ENCODE peak calls at places on chromosomes 3 and 15, in four cellular contexts. One of them, this sample, is unnamed.

GRCh38 chr15:77417642-77418041 is 2.3 kb downstream of the PEAK1 start:
- DNase-seq in cardiac muscle cell: no peak
- DNase-seq in K562: no peak
- DNase-seq in astrocyte of the cerebellum: no peak
- DNase-seq in this sample: no peak

GRCh38 chr3:3145831-3146230 is 19.1 kb downstream of the TRNT1 start:
- DNase-seq in cardiac muscle cell: no peak
- DNase-seq in K562: no peak
- DNase-seq in astrocyte of the cerebellum: no peak
- DNase-seq in this sample: no peak

GRCh38 chr15:51312754-51313390 is 25.5 kb downstream of the CYP19A1 start:
- DNase-seq in cardiac muscle cell: no peak
- DNase-seq in K562: no peak
- DNase-seq in astrocyte of the cerebellum: peak; percentile 44
- DNase-seq in this sample: no peak

GRCh38 chr3:169966951-169967915 is 626 bp downstream of the SEC62 start:
- DNase-seq in cardiac muscle cell: peak; percentile 80
- DNase-seq in K562: peak; percentile 70
- DNase-seq in astrocyte of the cerebellum: peak; percentile 23
- DNase-seq in this sample: peak; percentile 72

GRCh38 chr15:99480223-99480810 is 85.5 kb upstream of the MEF2A start:
- DNase-seq in cardiac muscle cell: no peak
- DNase-seq in K562: no peak
- DNase-seq in astrocyte of the cerebellum: no peak
- DNase-seq in this sample: no peak

GRCh38 chr3:47603332-47603731 is 24.7 kb upstream of the CSPG5 start:
- DNase-seq in cardiac muscle cell: no peak
- DNase-seq in K562: no peak
- DNase-seq in astrocyte of the cerebellum: no peak
- DNase-seq in this sample: no peak

GRCh38 chr15:89492111-89492641 is 4.2 kb downstream of the RHCG start:
- DNase-seq in cardiac muscle cell: peak; percentile 41
- DNase-seq in K562: no peak
- DNase-seq in astrocyte of the cerebellum: no peak
- DNase-seq in this sample: no peak

GRCh38 chr15:40112789-40113188 is 4.1 kb upstream of the BMF start:
- DNase-seq in cardiac muscle cell: no peak
- DNase-seq in K562: no peak
- DNase-seq in astrocyte of the cerebellum: no peak
- DNase-seq in this sample: no peak

GRCh38 chr3:159821737-159822136 is 166.9 kb upstream of the IL12A start:
- DNase-seq in cardiac muscle cell: no peak
- DNase-seq in K562: no peak
- DNase-seq in astrocyte of the cerebellum: no peak
- DNase-seq in this sample: no peak

GRCh38 chr3:159823763-159824162 is 164.9 kb upstream of the IL12A start:
- DNase-seq in cardiac muscle cell: no peak
- DNase-seq in K562: no peak
- DNase-seq in astrocyte of the cerebellum: no peak
- DNase-seq in this sample: no peak

GRCh38 chr3:159828542-159828943 is 160.1 kb upstream of the IL12A start:
- DNase-seq in cardiac muscle cell: peak; percentile 76
- DNase-seq in K562: peak; percentile 28
- DNase-seq in astrocyte of the cerebellum: peak; percentile 49
- DNase-seq in this sample: no peak

GRCh38 chr3:159824341-159824740 is 164.3 kb upstream of the IL12A start:
- DNase-seq in cardiac muscle cell: peak; percentile 30
- DNase-seq in K562: no peak
- DNase-seq in astrocyte of the cerebellum: peak; percentile 53
- DNase-seq in this sample: no peak

DNA sequence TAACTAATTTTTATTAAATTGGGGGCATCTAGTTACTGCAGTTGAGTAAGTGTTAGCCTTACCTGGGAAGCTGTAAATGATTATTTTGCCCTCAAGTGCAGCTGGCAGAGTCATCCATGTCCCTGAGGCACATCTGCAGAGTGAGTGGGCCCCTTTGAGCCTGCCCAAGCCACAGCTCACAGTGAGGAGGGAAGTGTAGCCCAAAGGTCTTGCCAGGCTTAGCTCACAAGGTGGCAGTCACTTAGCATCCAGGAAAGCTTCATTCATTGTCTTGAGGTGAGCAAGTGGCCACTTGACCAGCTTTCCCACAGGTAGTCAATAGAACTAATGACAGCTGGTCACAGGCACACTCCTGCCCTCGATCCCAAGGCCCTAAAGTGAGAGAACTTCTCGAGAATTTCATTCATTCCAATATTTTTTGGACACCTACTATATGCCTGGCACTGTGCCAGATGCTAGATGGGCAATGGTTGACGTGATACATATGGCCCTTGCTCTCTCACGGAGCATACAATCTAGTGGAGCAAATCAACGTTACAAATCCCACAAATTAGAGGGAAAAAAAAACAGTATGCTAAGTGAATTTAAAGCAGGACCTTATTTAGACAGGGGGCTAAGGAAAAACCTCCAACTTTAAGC is 163.3 kb upstream of the IL12A start:
- DNase-seq in cardiac muscle cell: peak; percentile 27
- DNase-seq in K562: no peak
- DNase-seq in astrocyte of the cerebellum: no peak
- DNase-seq in this sample: no peak
- TF ChIP-seq CTCF in cardiac muscle cell: no peak
- TF ChIP-seq CTCF in K562: no peak
- TF ChIP-seq CTCF in astrocyte of the cerebellum: no peak
- TF ChIP-seq CTCF in this sample: no peak

DNA sequence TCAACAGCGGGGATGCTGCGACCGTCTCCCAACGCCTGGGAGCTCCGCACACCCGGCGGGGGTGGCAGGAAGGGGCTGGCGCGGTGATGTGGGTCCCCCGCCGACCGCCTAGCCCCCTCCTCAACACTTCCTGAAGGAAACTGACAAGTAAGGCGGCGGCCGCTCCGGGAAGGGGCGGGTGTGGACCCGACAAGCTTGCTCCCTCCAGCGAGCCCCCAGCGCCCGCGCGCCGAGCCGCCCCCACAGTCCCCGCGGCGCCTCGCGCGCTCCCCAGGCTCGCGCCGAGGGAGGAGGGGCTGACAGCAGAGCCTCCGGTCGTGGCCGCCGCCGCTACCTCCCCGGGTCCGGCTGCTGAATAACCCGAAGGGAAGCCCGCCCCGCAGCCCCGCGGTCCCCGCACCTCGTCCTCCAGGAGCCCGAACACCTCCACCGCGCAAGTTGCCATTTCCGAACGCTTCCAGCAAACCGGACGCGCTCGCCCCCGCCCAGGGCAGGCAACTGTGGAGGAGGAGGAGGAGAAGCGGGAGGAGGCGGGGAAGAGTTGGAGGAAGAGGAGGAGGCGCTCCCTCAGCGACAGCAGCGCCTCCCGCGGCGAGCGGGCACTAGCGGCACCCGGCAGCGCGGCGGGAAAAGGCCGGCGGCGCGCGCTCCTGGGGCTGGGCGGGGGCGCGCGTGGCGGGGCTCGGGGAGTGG is at the start of gene NEDD4:
- DNase-seq in cardiac muscle cell: peak; percentile 91
- DNase-seq in K562: peak; percentile 89
- DNase-seq in astrocyte of the cerebellum: peak; percentile 39
- DNase-seq in this sample: peak; percentile 87
- TF ChIP-seq CTCF in cardiac muscle cell: peak; percentile 50
- TF ChIP-seq CTCF in K562: peak; percentile 49
- TF ChIP-seq CTCF in astrocyte of the cerebellum: peak; percentile 29
- TF ChIP-seq CTCF in this sample: peak; percentile 66

GRCh38 chr3:37197810-37198371 is 23.5 kb upstream of the LRRFIP2 start:
- DNase-seq in cardiac muscle cell: no peak
- DNase-seq in K562: no peak
- DNase-seq in astrocyte of the cerebellum: no peak
- DNase-seq in this sample: no peak
- TF ChIP-seq CTCF in cardiac muscle cell: no peak
- TF ChIP-seq CTCF in K562: no peak
- TF ChIP-seq CTCF in astrocyte of the cerebellum: no peak
- TF ChIP-seq CTCF in this sample: no peak

DNA sequence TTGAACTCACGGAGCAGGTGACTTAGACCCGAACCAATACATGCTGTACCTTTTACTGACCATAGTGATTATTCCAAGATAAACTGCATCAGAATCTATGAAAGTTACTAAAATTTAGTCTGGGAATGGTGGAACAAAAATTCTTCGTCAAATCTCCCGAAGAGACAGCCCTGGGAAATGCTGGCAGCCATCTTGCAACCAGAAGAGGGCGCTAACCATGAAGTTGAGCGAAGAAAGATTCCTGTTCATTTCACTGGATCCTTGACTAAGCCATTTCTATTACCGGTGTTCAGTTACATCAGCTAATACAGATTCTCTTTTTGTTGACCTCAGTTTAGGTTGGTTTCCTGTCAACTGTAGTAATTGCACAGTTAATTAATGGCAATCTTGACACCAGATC is 199.6 kb downstream of the SLC9A9 start:
- DNase-seq in cardiac muscle cell: peak; percentile 3
- DNase-seq in K562: peak; percentile 15
- DNase-seq in astrocyte of the cerebellum: no peak
- DNase-seq in this sample: no peak
- TF ChIP-seq CTCF in cardiac muscle cell: peak; percentile 28
- TF ChIP-seq CTCF in K562: peak; percentile 52
- TF ChIP-seq CTCF in astrocyte of the cerebellum: no peak
- TF ChIP-seq CTCF in this sample: peak; percentile 60

DNA sequence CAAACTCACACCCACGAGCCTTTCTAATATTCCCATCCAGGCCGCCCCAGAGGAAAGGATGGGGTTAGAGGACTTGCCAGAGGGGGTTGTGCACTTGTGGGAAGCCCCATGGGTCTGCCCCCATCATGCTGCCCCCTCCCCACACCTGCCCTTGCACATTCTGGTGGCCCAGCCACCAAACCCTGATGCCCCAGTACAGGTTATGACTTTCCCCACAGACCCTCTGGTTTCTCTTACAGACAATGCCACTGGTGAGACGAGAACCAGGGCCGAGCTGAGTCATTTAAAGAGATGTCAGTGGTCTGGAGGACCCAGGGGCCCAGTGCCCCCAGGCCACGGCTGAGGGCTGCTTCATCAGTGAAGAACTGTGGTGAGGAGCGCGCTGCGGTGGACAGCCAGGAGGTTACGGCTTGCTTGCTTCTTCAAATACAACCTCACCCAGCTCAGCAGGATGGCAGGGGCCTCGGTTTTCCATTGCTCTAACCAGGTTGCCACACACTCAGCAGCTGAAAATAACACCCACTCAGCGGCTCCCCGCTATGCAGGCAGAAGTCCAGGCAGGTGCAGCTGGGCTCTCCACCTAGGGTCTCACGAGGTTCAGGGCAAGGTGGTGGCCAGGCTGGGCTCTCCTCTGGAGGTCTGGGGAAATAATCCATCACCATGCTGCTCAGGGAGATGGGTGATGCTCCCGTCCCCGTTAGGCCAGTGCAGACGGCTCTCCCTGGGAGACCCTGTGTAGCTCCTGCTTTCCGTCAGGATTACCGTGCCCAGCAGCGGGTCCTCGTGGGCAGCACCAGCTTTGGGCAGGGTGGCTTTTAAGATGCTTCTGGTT is 13.8 kb upstream of the SNRPA1 start:
- DNase-seq in cardiac muscle cell: no peak
- DNase-seq in K562: no peak
- DNase-seq in astrocyte of the cerebellum: no peak
- DNase-seq in this sample: no peak
- TF ChIP-seq CTCF in cardiac muscle cell: no peak
- TF ChIP-seq CTCF in K562: no peak
- TF ChIP-seq CTCF in astrocyte of the cerebellum: no peak
- TF ChIP-seq CTCF in this sample: no peak

GRCh38 chr3:139318431-139318816 is 25.4 kb upstream of the MRPS22 start:
- DNase-seq in cardiac muscle cell: no peak
- DNase-seq in K562: no peak
- DNase-seq in astrocyte of the cerebellum: no peak
- DNase-seq in this sample: no peak

GRCh38 chr3:139317660-139318430 is 26.0 kb upstream of the MRPS22 start:
- DNase-seq in cardiac muscle cell: no peak
- DNase-seq in K562: peak; percentile 68
- DNase-seq in astrocyte of the cerebellum: no peak
- DNase-seq in this sample: no peak

GRCh38 chr3:139320551-139321309 is 23.1 kb upstream of the MRPS22 start:
- DNase-seq in cardiac muscle cell: no peak
- DNase-seq in K562: no peak
- DNase-seq in astrocyte of the cerebellum: no peak
- DNase-seq in this sample: no peak

GRCh38 chr3:139318826-139319225 is 25.0 kb upstream of the MRPS22 start:
- DNase-seq in cardiac muscle cell: no peak
- DNase-seq in K562: no peak
- DNase-seq in astrocyte of the cerebellum: no peak
- DNase-seq in this sample: no peak

DNA sequence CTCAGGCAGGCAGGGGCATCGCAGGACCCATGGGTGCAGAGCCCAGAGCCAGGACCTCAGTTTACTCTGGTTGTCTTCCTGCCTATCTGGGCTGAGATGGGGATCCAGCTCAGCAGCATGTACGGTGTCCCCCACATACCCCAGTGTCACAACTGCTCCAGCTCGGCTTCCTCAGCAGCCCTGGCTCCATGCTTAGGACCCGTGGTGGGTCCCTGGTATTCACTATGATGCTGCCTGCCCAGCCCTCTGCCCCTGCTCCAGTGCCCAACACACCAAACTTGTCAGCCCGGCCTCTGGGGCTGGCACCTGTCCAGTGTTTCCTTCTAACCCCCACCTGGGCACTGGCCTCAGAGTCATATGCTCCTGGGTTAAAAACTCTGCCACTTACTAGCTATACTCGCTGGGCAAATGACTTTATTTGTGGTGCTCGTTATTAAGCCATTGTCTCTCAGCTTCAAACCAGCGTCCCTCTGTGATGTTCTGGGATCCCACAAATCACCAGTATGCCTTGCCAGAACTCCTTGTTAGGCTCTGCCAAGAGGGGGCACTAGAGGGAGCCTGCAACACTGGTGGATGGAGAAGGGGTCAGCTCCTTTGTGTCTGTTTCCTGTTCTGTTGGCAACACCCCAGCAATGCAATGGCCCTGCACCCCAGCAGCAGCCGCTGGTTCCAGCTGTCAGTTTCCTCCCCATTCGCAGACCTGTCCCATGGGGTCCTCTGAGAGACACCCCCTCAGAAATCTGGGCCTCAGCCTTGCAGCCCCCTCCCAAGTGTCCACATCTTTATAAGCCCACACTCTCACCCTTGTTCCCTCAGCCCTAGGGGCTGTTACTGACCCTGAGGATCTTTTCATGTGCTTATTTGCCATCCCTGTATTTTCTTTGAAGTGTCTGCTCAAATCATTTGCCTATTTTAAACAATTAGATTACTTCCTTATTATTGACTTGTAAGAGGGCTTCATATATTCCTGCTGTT is 24.1 kb upstream of the MRPS22 start:
- DNase-seq in cardiac muscle cell: peak; percentile 43
- DNase-seq in K562: peak; percentile 66
- DNase-seq in astrocyte of the cerebellum: no peak
- DNase-seq in this sample: no peak
- TF ChIP-seq CTCF in cardiac muscle cell: peak; percentile 62
- TF ChIP-seq CTCF in K562: peak; percentile 82
- TF ChIP-seq CTCF in astrocyte of the cerebellum: peak; percentile 44
- TF ChIP-seq CTCF in this sample: peak; percentile 60

This sample was measured in type B pancreatic cell.